ENCODE peak calls at places on chromosome 12, in five cellular contexts. G is GM12878, V is H1, K is HepG2, Z is K562. H is an unnamed sample.

GRCh38 chr12:82912406-82912805 is 225.7 kb downstream of the TMTC2 start:
- DNase-seq in K (no peak), G (no peak), V (no peak), Z (no peak), H (no peak)

GRCh38 chr12:112750971-112751370 is 40.6 kb upstream of the RPH3A start:
- DNase-seq in Z (no peak), K (no peak), V (no peak), G (no peak), H (no peak)

GRCh38 chr12:93884794-93885460 is 207.8 kb downstream of the CRADD start:
- DNase-seq in V (no peak), K (no peak), G (no peak), Z (no peak), H (no peak)

GRCh38 chr12:28253175-28253641 is 63.0 kb downstream of the CCDC91 start:
- DNase-seq in V (no peak), G (peak), Z (no peak), K (no peak), H (no peak)

GRCh38 chr12:6200266-6201198 is at the start of gene CD9:
- DNase-seq in V (no peak), Z (peak), K (no peak), G (no peak), H (peak)

GRCh38 chr12:131418884-131419283 is 292.0 kb upstream of the SFSWAP start:
- DNase-seq in Z (no peak), K (no peak), G (no peak), V (no peak), H (no peak)

GRCh38 chr12:110689002-110689600 is at the start of gene HVCN1:
- DNase-seq in K (no peak), V (no peak), G (no peak), Z (peak), H (no peak)

GRCh38 chr12:132043216-132043615 is 93.5 kb downstream of the EP400 start:
- DNase-seq in K (no peak), V (no peak), Z (no peak), G (no peak), H (no peak)

GRCh38 chr12:388547-389137 is 478 bp downstream of the KDM5A start:
- DNase-seq in K (no peak), G (no peak), V (no peak), Z (no peak), H (peak)

GRCh38 chr12:7431993-7432685 is 11.8 kb downstream of the CD163L1 start:
- DNase-seq in G (no peak), K (no peak), V (no peak), Z (no peak), H (no peak)

DNA sequence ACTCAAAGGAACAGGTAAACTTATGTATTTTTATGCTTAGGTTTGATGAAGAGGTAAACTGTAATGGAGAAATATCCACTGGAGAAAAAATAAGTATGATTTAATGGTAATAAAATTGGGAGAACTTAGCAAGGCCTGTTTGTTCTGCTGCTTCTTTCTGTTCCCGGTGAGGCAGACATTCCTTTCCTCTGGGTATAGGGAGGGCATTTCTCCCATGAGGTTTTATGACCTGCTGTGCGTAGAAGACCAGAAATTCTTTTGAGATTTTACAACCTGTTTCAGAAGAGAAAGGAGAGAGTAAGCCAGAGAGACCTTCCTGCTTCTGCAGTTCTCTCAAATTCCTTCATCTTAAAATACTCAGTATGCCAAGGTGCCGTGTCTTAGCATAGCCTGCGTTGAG is 139.4 kb upstream of the RMST start:
- DNase-seq in G (no peak), V (no peak), Z (no peak), K (no peak), H (no peak)
- TF ChIP-seq HDAC2 in G (no peak), V (no peak), Z (no peak), K (no peak), H (no peak)

DNA sequence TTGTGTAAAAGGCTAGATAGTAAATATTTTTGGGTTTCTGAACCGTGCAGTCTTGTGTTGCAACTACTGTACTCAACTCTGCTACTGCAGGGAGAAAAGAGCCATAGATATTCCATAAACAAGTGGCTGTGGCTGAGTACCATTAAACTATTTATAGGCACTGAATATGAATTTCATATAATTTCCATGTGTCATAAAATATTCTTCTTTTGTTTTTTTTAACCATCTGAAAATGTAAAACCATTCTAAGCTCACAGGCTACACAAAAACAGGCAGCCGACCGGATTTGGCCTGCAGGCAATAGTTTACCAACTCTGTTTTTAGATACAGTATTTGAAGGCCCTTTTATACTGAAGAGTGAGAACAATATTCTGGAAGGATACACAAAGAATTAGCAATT is 15.7 kb downstream of the NR1H4 start:
- DNase-seq in Z (no peak), K (no peak), G (no peak), V (no peak), H (no peak)
- TF ChIP-seq HDAC2 in Z (no peak), K (no peak), G (no peak), V (no peak), H (no peak)

GRCh38 chr12:114025935-114026334 is 59.8 kb upstream of the RBM19 start:
- DNase-seq in Z (no peak), V (no peak), G (no peak), K (no peak), H (no peak)
- TF ChIP-seq HDAC2 in Z (no peak), V (no peak), G (no peak), K (no peak), H (no peak)

DNA sequence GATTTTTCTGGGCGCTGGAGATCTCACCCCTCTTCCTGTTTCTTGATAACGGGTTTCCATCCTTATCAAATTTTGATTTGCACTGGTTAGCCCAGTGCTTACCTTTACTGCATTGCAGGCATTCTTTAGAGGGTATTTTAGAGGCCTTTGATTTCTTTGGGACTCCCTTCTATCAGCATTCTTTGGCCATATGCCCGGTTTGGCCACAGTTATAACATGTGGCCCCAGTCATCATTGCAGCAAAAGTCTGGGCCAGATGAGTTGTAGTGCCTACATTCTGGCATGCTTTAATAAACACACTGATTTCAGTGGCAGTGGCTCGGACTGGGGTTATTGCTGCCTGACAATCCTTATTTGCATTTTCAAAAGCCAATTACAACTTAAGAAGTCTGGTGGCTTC is 82.3 kb downstream of the KCNMB4 start:
- DNase-seq in V (no peak), G (no peak), K (no peak), Z (no peak), H (no peak)
- TF ChIP-seq HDAC2 in V (no peak), G (no peak), K (no peak), Z (no peak), H (no peak)

GRCh38 chr12:48423200-48423599 is 49.2 kb upstream of the ANP32D start:
- DNase-seq in V (no peak), G (no peak), Z (no peak), K (no peak), H (no peak)

GRCh38 chr12:48422060-48422459 is 50.3 kb upstream of the ANP32D start:
- DNase-seq in K (no peak), V (no peak), Z (no peak), G (no peak), H (no peak)

GRCh38 chr12:48424644-48425043 is 47.7 kb upstream of the ANP32D start:
- DNase-seq in V (no peak), Z (no peak), K (no peak), G (no peak), H (no peak)

GRCh38 chr12:48419409-48419935 is 52.9 kb upstream of the ANP32D start:
- DNase-seq in K (no peak), Z (no peak), V (no peak), G (no peak), H (no peak)

DNA sequence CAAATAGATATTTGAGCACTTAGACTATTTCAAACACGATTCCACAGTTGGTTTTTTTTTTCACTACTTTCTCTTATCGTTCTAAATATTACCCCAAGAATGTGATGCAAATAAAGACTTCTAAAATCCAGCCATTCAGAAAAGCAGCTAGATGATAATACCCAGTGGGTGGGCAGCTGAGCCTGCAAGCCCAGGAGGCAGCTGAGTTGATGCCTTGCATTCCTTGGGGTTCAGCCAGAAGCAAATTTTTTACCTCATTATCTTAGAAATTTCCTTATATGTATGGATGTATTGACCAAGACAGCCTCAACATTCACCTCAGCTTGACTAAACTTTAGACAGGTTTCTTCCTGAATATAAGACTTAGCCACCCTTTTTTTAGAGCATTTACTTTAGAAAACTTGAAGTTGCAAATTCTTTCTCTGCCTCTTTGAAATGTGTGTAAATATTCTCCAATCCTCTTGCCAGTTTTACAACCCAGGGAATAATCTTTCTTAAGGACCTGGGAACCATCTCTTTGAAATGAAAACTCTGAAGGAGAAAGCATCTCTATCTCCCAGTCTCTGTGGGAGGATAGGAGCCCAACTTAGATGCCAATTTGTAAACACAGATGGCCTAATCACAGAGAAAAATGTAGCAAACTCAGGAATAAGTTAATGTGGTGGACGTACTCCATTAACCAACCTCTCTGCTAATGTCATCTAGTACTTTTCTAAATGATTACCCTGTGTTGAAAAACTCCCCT is 52.2 kb upstream of the ANP32D start:
- DNase-seq in G (no peak), K (no peak), Z (no peak), V (no peak), H (no peak)
- TF ChIP-seq HDAC2 in G (no peak), K (no peak), Z (no peak), V (no peak), H (no peak)

DNA sequence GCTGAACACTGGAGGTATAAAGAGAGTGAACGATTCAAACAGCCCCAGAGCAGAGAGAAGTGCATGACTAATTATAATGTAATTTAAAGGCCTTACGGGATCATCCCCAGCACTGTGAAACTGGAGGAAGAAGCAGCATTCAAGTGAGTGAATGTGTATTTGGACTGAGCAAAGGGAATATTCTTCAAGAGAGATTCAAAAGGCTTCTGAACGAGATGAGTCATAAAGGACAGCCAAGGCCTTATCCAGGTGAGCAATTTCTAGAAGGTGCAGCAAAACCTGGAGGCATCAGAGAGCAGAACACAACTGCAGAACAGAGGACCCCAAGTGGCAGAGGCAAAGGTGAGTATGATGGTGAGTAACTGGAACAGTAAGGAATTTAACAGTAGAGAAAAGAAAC is 127.2 kb downstream of the BCAT1 start:
- DNase-seq in K (no peak), Z (no peak), V (no peak), G (peak), H (no peak)
- TF ChIP-seq HDAC2 in K (no peak), Z (no peak), V (no peak), G (no peak), H (no peak)

H was measured in A549.